ENCODE peak calls at places on chromosome 17, in four cellular contexts. C, T, Y and I are unnamed samples.
A peak's percentile ranks its signal among the peaks of the same experiment; 100 is the strongest.

GRCh38 chr17:77436058-77436442 is 295.3 kb downstream of the SEC14L1 start:
- DNase-seq in T (no peak), C (peak; percentile 55), Y (peak; percentile 77), I (no peak)

GRCh38 chr17:40448639-40449261 is 5.5 kb downstream of the IGFBP4 start:
- DNase-seq in Y (no peak), C (no peak), T (no peak), I (no peak)

GRCh38 chr17:54967621-54968258 is 714 bp downstream of the COX11 start:
- DNase-seq in Y (no peak), C (peak; percentile 59), T (no peak), I (no peak)

GRCh38 chr17:44400226-44400847 is 10.9 kb upstream of the ITGA2B start:
- DNase-seq in Y (no peak), T (no peak), C (peak; percentile 14), I (no peak)

GRCh38 chr17:40551874-40552768 is 13.2 kb downstream of the CCR7 start:
- DNase-seq in Y (no peak), C (peak; percentile 98), T (no peak), I (no peak)

GRCh38 chr17:78343099-78343432 is 16.8 kb downstream of the SOCS3 start:
- DNase-seq in T (no peak), C (peak; percentile 94), Y (peak; percentile 80), I (no peak)

GRCh38 chr17:64611374-64611773 is 50.7 kb downstream of the SMURF2 start:
- DNase-seq in C (no peak), Y (no peak), T (no peak), I (no peak)

GRCh38 chr17:76996741-76997694 is 128.8 kb downstream of the MGAT5B start:
- DNase-seq in T (no peak), Y (no peak), C (no peak), I (no peak)

GRCh38 chr17:1060991-1061390 is 64.1 kb downstream of the TIMM22 start:
- DNase-seq in Y (no peak), T (no peak), C (peak; percentile 98), I (no peak)

GRCh38 chr17:76537288-76537577 is 276 bp downstream of the CYGB start:
- DNase-seq in C (peak; percentile 51), Y (peak; percentile 55), T (no peak), I (no peak)

GRCh38 chr17:1752425-1752941 is 9.4 kb upstream of the SERPINF1 start:
- DNase-seq in Y (no peak), T (no peak), C (no peak), I (no peak)

GRCh38 chr17:1006054-1006453 is 9.1 kb downstream of the TIMM22 start:
- DNase-seq in Y (no peak), T (no peak), C (no peak), I (no peak)

GRCh38 chr17:16945513-16946201 is 26.3 kb downstream of the TNFRSF13B start:
- DNase-seq in C (no peak), Y (no peak), T (no peak), I (no peak)

GRCh38 chr17:73643012-73643845 is 1.0 kb downstream of the SDK2 start:
- DNase-seq in C (peak; percentile 4), Y (peak; percentile 23), T (no peak), I (no peak)

GRCh38 chr17:71402661-71403141 is 718.1 kb upstream of the SOX9 start:
- DNase-seq in C (no peak), T (no peak), Y (no peak), I (no peak)

GRCh38 chr17:45782889-45783592 is 1.1 kb upstream of the CRHR1 start:
- DNase-seq in C (no peak), T (no peak), Y (no peak), I (no peak)

GRCh38 chr17:70024253-70024652 is 50.8 kb upstream of the KCNJ16 start:
- DNase-seq in C (no peak), Y (no peak), T (no peak), I (no peak)

GRCh38 chr17:37493249-37494027 is 3.7 kb downstream of the DUSP14 start:
- DNase-seq in Y (no peak), T (no peak), C (peak; percentile 98), I (no peak)

GRCh38 chr17:68047153-68047846 is 11.8 kb downstream of the KPNA2 start:
- DNase-seq in C (no peak), T (no peak), Y (no peak), I (no peak)

GRCh38 chr17:8162997-8163977 is 539 bp upstream of the VAMP2 start:
- DNase-seq in C (no peak), Y (peak; percentile 32), T (no peak), I (no peak)

GRCh38 chr17:3666516-3666915 is 1.9 kb downstream of the TAX1BP3 start:
- DNase-seq in Y (no peak), T (no peak), C (no peak), I (no peak)

GRCh38 chr17:8080799-8081219 is 6.7 kb downstream of the ALOX12B start:
- DNase-seq in T (no peak), Y (no peak), C (no peak), I (no peak)

GRCh38 chr17:70569131-70569530 is 399.8 kb downstream of the KCNJ2 start:
- DNase-seq in T (no peak), Y (no peak), C (peak; percentile 39), I (no peak)

GRCh38 chr17:17024778-17025300 is 17.4 kb upstream of the MPRIP start:
- DNase-seq in Y (peak; percentile 44), C (no peak), T (no peak), I (no peak)

GRCh38 chr17:75271233-75271954 is 363 bp upstream of the MIF4GD start:
- DNase-seq in T (peak; percentile 80), C (no peak), Y (peak; percentile 85), I (peak; percentile 92)

GRCh38 chr17:36094232-36094631 is 4.3 kb upstream of the CCL3 start:
- DNase-seq in Y (no peak), C (no peak), T (no peak), I (no peak)

GRCh38 chr17:39738568-39738901 is 797 bp downstream of the GRB7 start:
- DNase-seq in C (no peak), Y (no peak), T (peak; percentile 39), I (peak; percentile 69)

GRCh38 chr17:47099451-47099986 is 89.6 kb downstream of the CDC27 start:
- DNase-seq in Y (no peak), C (no peak), T (no peak), I (no peak)

GRCh38 chr17:75526555-75527270 is 1.2 kb downstream of the LLGL2 start:
- DNase-seq in C (no peak), Y (no peak), T (no peak), I (no peak)

GRCh38 chr17:13523164-13523563 is 78.6 kb downstream of the HS3ST3A1 start:
- DNase-seq in Y (no peak), C (no peak), T (no peak), I (no peak)

GRCh38 chr17:11351479-11351878 is 110.5 kb downstream of the SHISA6 start:
- DNase-seq in T (no peak), Y (no peak), C (no peak), I (no peak)

GRCh38 chr17:73401911-73402310 is 90.1 kb upstream of the CDC42EP4 start:
- DNase-seq in Y (peak; percentile 62), T (no peak), C (peak; percentile 29), I (no peak)

GRCh38 chr17:50365165-50365564 is 7.8 kb downstream of the MRPL27 start:
- DNase-seq in C (no peak), Y (no peak), T (no peak), I (no peak)

GRCh38 chr17:6427284-6427781 is 7.6 kb downstream of the AIPL1 start:
- DNase-seq in Y (no peak), T (no peak), C (peak; percentile 62), I (peak; percentile 14)

GRCh38 chr17:53719229-53719628 is 103.5 kb upstream of the KIF2B start:
- DNase-seq in Y (no peak), T (no peak), C (peak; percentile 22), I (no peak)
- H3K9me3 ChIP-seq in Y (peaks cover 17% of the 10 kb centered on the region), T (no peaks in the 10 kb centered on the region), C (no peaks in the 10 kb centered on the region), I (no peaks in the 10 kb centered on the region)

DNA sequence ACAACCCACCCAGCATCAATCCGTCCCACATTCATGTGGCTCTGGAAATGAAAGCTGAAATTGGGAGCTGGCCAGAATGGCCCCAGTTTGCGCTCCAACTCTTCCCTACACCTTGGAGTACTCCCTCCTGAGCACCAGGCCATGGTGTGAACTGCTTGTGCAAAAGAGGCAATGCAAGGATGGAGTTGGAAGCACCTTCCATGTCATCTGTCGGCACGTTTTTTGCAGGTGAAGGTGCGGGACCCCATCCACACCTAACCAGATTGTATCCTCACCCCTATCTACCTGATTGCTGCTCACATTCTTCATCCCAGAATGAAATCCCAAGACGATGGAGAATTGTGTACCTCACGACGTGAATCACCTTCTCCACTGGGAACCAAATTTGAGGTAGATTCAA is 136.6 kb upstream of the WSB1 start:
- DNase-seq in T (no peak), C (no peak), Y (no peak), I (no peak)
- H3K9me3 ChIP-seq in T (no peaks in the 10 kb centered on the region), C (no peaks in the 10 kb centered on the region), Y (peaks cover 3% of the 10 kb centered on the region), I (no peaks in the 10 kb centered on the region)

GRCh38 chr17:82948081-82948511 is 108.3 kb upstream of the ZNF750 start:
- DNase-seq in Y (peak; percentile 14), T (no peak), C (no peak), I (no peak)
- H3K9me3 ChIP-seq in Y (peaks cover 56% of the 10 kb centered on the region), T (peaks cover 23% of the 10 kb centered on the region), C (no peaks in the 10 kb centered on the region), I (peaks cover 11% of the 10 kb centered on the region)

DNA sequence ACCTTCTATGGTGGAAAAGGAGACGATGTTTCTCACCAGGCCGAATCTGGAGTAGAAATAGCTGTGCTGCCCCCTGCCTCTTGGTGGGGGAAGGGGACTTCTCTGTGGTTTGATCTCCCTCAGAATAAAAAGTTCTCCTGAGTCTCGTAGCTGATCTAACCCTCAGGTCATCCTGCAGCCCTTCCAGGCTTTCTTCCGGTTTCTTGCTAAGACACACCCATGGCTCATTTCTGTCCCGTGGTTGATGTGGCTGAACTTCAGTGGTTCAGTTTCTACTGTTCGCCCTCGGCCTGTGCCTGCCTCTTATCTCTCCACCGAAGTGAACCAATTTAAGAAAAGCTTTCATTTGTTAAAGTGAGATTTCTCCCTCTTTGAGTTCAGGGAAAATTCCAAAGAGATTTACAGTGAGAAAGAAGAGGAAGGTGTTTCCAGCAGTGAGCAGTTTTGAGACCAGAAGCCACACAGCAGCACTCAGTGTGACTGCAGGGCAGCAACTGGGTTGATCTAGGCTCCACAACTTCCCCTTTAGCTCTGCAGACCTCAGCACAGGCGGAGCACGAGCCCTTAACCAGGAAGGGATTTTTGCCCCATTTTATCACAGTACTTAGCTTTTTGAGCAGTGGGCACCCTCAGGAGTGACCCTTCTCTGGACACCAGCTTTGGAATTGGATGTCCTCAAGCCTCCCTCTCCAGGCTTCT is 34.9 kb upstream of the CACNG5 start:
- DNase-seq in Y (no peak), C (no peak), T (no peak), I (no peak)
- H3K9me3 ChIP-seq in Y (no peaks in the 10 kb centered on the region), C (no peaks in the 10 kb centered on the region), T (no peaks in the 10 kb centered on the region), I (no peaks in the 10 kb centered on the region)

DNA sequence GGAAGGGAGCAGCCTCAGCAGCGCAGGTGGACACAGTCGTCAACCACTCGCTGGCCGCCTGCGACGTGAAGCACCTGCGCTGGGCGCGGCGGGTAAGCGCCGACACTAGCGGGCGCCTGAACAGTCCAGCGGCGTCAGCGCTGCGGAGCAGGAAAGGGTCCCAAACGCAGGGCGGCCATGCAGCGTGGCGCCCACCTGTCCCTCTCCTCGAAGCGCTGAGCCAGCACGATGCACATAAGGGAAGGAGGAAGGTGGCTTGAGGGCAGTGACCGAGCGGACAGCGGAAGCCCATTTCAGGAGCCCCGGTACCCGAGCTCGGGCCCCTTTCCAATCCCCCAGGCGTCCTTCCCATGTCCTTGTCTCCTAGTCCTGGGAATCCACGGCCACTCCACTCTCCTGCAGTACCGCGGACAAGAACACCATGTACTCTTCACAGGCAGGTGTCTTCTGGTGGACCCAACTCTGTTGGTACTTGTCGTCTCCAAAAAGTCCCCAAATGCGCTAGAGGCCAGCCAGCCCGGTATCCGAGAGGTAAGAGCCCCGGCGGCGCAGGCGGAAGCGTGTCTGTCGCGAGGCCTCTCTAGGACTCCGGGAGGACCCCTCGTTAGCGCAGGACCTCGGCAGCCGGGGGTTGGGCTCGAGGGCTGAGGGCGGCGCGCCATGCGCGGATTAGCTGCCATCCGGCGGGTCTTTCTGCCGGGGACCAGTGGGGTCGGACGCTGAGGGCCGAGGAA is 14.4 kb downstream of the ZNF232 start:
- DNase-seq in Y (peak; percentile 67), C (no peak), T (peak; percentile 11), I (no peak)
- H3K9me3 ChIP-seq in Y (peaks cover 49% of the 10 kb centered on the region), C (peaks cover 4% of the 10 kb centered on the region), T (peaks cover 37% of the 10 kb centered on the region), I (peaks cover 27% of the 10 kb centered on the region)

GRCh38 chr17:29263916-29264315 is 17.3 kb downstream of the CRYBA1 start:
- DNase-seq in T (no peak), C (no peak), Y (no peak), I (no peak)
- H3K9me3 ChIP-seq in T (no peaks in the 10 kb centered on the region), C (no peaks in the 10 kb centered on the region), Y (no peaks in the 10 kb centered on the region), I (no peaks in the 10 kb centered on the region)